ENCODE peak calls at places on chromosomes 4 and X, in four cellular contexts. R is mucosa of descending colon, T is A549, P is fibroblast of villous mesenchyme. E is an unnamed sample.

GRCh38 chr4:20044502-20044911 is 207.2 kb upstream of the SLIT2 start:
- DNase-seq in R (no peak), T (no peak), P (peak; percentile 66), E (no peak)

GRCh38 chr4:139704915-139705485 is 39.4 kb downstream of the MGST2 start:
- DNase-seq in R (no peak), P (no peak), T (peak; percentile 17), E (no peak)

GRCh38 chr4:146943691-146944375 is 1.8 kb downstream of the TTC29 start:
- DNase-seq in T (no peak), R (no peak), P (no peak), E (no peak)

GRCh38 chrX:1164322-1165288 is 47.8 kb downstream of the CRLF2 start:
- DNase-seq in T (peak; percentile 38), P (no peak), R (no peak), E (peak; percentile 33)

GRCh38 chr4:108972613-108973283 is 209.9 kb upstream of the ETNPPL start:
- DNase-seq in P (no peak), T (no peak), R (no peak), E (peak; percentile 19)

GRCh38 chr4:90112715-90113114 is 14.5 kb upstream of the CCSER1 start:
- DNase-seq in T (no peak), P (no peak), R (no peak), E (no peak)

GRCh38 chrX:40581333-40581910 is 652 bp downstream of the ATP6AP2 start:
- DNase-seq in R (no peak), P (peak; percentile 48), T (peak; percentile 14), E (peak; percentile 7)

GRCh38 chrX:102339312-102340298 is 92.6 kb downstream of the NXF2 start:
- DNase-seq in R (peak; percentile 37), T (no peak), P (no peak), E (no peak)

GRCh38 chr4:19791422-19792113 is 460.1 kb upstream of the SLIT2 start:
- DNase-seq in T (no peak), R (no peak), P (peak; percentile 23), E (no peak)

GRCh38 chrX:146863566-146863965 is 49.0 kb upstream of the CXorf51A start:
- DNase-seq in R (no peak), P (peak; percentile 0), T (no peak), E (no peak)

GRCh38 chrX:71636438-71637252 is 18.3 kb upstream of the CXCR3 start:
- DNase-seq in R (no peak), P (no peak), T (no peak), E (no peak)

GRCh38 chr4:91427171-91427570 is 876.6 kb upstream of the GRID2 start:
- DNase-seq in R (no peak), P (no peak), T (no peak), E (no peak)

GRCh38 chr4:148311493-148311892 is 130.7 kb downstream of the NR3C2 start:
- DNase-seq in P (no peak), T (no peak), R (no peak), E (no peak)

GRCh38 chr4:89114100-89114499 is 2.8 kb downstream of the TIGD2 start:
- DNase-seq in R (no peak), P (no peak), T (no peak), E (no peak)

GRCh38 chr4:15354790-15355418 is 72.9 kb upstream of the C1QTNF7 start:
- DNase-seq in R (no peak), T (no peak), P (peak; percentile 48), E (no peak)

GRCh38 chr4:84498203-84499026 is 677 bp downstream of the NKX6-1 start:
- DNase-seq in P (peak; percentile 14), R (no peak), T (peak; percentile 9), E (no peak)

GRCh38 chrX:8960809-8961413 is 73.0 kb downstream of the FAM9B start:
- DNase-seq in R (no peak), T (no peak), P (no peak), E (no peak)

GRCh38 chrX:39576081-39576701 is 521.6 kb downstream of the BCOR start:
- DNase-seq in T (no peak), R (no peak), P (no peak), E (no peak)

GRCh38 chrX:16733013-16733412 is 13.6 kb downstream of the SYAP1 start:
- DNase-seq in P (no peak), T (no peak), R (no peak), E (no peak)

GRCh38 chr4:77187231-77187630 is 30.2 kb downstream of the CCNG2 start:
- DNase-seq in T (no peak), P (no peak), R (no peak), E (no peak)

GRCh38 chr4:43564601-43565000 is 672.1 kb downstream of the GRXCR1 start:
- DNase-seq in R (no peak), T (no peak), P (no peak), E (no peak)

GRCh38 chr4:680091-680490 is 5.7 kb downstream of the MYL5 start:
- DNase-seq in R (peak; percentile 58), P (no peak), T (no peak), E (no peak)

GRCh38 chr4:6008092-6008551 is 10.1 kb downstream of the C4orf50 start:
- DNase-seq in P (no peak), R (no peak), T (peak; percentile 31), E (no peak)

GRCh38 chr4:135735543-135735942 is 1534.0 kb upstream of the PABPC4L start:
- DNase-seq in T (no peak), P (no peak), R (no peak), E (no peak)

GRCh38 chrX:112901821-112902732 is 61.4 kb upstream of the AMOT start:
- DNase-seq in R (no peak), T (no peak), P (no peak), E (no peak)

GRCh38 chr4:25760518-25761157 is 102.2 kb downstream of the SEL1L3 start:
- DNase-seq in P (peak; percentile 20), R (no peak), T (no peak), E (no peak)

DNA sequence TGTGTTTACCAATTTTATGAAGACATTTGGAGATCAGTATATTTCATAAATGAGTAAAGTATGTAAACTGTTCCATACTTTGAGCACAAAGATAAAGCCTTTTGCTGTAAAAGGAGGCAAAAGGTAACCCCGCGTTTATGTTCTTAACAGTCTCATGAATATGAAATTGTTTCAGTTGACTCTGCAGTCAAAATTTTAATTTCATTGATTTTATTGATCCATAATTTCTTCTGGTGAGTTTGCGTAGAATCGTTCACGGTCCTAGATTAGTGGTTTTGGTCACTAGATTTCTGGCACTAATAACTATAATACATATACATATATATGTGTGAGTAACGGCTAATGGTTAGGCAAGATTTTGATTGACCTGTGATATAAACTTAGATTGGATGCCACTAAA is 1.9 kb downstream of the FMR1 start:
- DNase-seq in R (no peak), T (no peak), P (no peak), E (no peak)
- H3K4me3 ChIP-seq in R (no peak overlapping the region), T (peak overlapping the region; percentile 92), P (peak overlapping the region; percentile 77), E (peak overlapping the region; percentile 28)

GRCh38 chr4:83110970-83111369 is 3.6 kb downstream of the PLAC8 start:
- DNase-seq in R (no peak), P (no peak), T (no peak), E (no peak)
- H3K4me3 ChIP-seq in R (no peak overlapping the region), P (no peak overlapping the region), T (no peak overlapping the region), E (peak overlapping the region; percentile 82)

GRCh38 chr4:8050555-8051206 is 107.9 kb downstream of the ABLIM2 start:
- DNase-seq in P (peak; percentile 42), R (no peak), T (no peak), E (no peak)
- H3K4me3 ChIP-seq in P (no peak overlapping the region), R (no peak overlapping the region), T (no peak overlapping the region), E (no peak overlapping the region)

GRCh38 chr4:2059034-2059725 is at the start of gene NAT8L:
- DNase-seq in P (peak; percentile 12), R (peak; percentile 44), T (peak; percentile 48), E (no peak)

GRCh38 chr4:2061208-2062131 is 2.3 kb downstream of the NAT8L start:
- DNase-seq in P (no peak), T (no peak), R (peak; percentile 53), E (no peak)

GRCh38 chr4:2060578-2061207 is 1.6 kb downstream of the NAT8L start:
- DNase-seq in T (no peak), P (no peak), R (peak; percentile 35), E (no peak)

GRCh38 chr4:2058264-2059033 is 678 bp upstream of the NAT8L start:
- DNase-seq in T (peak; percentile 49), P (no peak), R (peak; percentile 51), E (no peak)

DNA sequence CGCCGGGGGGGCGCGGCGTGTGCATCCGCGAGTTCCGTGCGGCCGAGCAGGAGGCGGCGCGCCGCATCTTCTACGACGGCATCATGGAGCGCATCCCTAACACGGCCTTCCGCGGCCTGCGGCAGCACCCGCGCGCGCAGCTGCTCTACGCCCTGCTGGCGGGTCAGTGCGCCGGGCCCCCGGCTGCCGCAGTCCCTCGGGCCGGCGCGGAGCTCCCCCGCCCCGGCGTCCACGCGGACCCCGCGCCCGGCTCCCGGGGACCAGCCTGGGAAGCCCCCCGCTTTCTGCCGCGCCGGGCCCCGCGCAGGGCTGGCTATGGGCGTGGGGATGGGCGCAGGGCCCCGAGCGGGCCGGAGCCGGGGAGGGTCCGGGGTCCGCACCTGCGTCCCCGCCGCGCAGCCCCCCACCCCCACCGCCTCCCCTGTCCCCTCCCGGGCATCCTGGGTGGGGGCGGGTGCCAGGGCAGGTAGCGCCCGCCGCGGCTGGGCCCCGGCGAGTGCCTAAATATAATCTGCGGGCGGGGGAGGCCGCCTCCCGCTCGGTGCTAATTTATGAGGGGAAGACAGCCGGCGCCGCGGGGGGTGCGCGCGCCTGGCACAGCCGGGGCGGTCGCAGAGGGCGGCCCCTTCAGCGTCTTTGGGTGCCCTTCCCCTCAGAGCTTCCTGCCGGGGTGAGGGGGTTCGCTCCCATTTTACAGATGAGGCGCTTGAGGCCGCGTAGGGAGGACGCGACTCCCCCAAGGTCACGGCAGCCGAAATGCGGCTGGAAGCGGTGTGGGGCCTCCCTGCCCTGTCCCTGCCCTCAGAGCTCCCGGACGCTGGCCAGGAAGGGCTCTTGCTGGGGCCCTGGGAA is 825 bp downstream of the NAT8L start:
- DNase-seq in R (peak; percentile 37), T (no peak), P (peak; percentile 6), E (no peak)
- H3K4me3 ChIP-seq in R (no peak overlapping the region), T (peak overlapping the region; percentile 92), P (no peak overlapping the region), E (no peak overlapping the region)

GRCh38 chr4:3461515-3462291 is 1.4 kb upstream of the DOK7 start:
- DNase-seq in T (no peak), P (no peak), R (peak; percentile 81), E (no peak)
- H3K4me3 ChIP-seq in T (no peak overlapping the region), P (no peak overlapping the region), R (no peak overlapping the region), E (no peak overlapping the region)

GRCh38 chr4:111842336-111842735 is 302.9 kb upstream of the FAM241A start:
- DNase-seq in R (no peak), P (no peak), T (no peak), E (no peak)

GRCh38 chr4:111836601-111837000 is 308.7 kb upstream of the FAM241A start:
- DNase-seq in R (no peak), P (no peak), T (no peak), E (no peak)

GRCh38 chr4:111838406-111838930 is 306.8 kb upstream of the FAM241A start:
- DNase-seq in P (no peak), R (no peak), T (no peak), E (no peak)

GRCh38 chr4:111837761-111838160 is 307.5 kb upstream of the FAM241A start:
- DNase-seq in R (no peak), T (no peak), P (no peak), E (no peak)

GRCh38 chr4:111839186-111839585 is 306.1 kb upstream of the FAM241A start:
- DNase-seq in R (no peak), P (no peak), T (no peak), E (no peak)
- H3K4me3 ChIP-seq in R (no peak overlapping the region), P (no peak overlapping the region), T (no peak overlapping the region), E (no peak overlapping the region)

E was measured in naive thymus-derived CD4-positive, alpha-beta T cell.